ENCODE peak calls at places on chromosomes 5 and 9, in five cellular contexts. V, H, C, T and G are unnamed samples.

GRCh38 chr5:98798371-98798770 is 24.9 kb downstream of the RGMB start:
- DNase-seq in T (no peak), H (no peak), C (no peak), V (no peak), G (peak; percentile 51)

GRCh38 chr5:175718401-175719108 is 60.7 kb downstream of the HRH2 start:
- DNase-seq in V (peak; percentile 57), H (peak; percentile 76), T (peak; percentile 18), C (peak; percentile 16), G (peak; percentile 31)

GRCh38 chr5:125655156-125655555 is 768.1 kb upstream of the GRAMD2B start:
- DNase-seq in H (no peak), V (no peak), T (no peak), C (no peak), G (no peak)

GRCh38 chr5:134541736-134542376 is 16.4 kb downstream of the JADE2 start:
- DNase-seq in H (peak; percentile 81), V (peak; percentile 17), C (no peak), T (no peak), G (peak; percentile 46)

GRCh38 chr9:137366891-137367381 is 56.0 kb downstream of the EXD3 start:
- DNase-seq in V (no peak), C (no peak), T (no peak), H (no peak), G (no peak)

GRCh38 chr9:125137200-125137599 is 6.1 kb downstream of the SCAI start:
- DNase-seq in V (peak; percentile 63), H (no peak), C (no peak), T (no peak), G (peak; percentile 68)

GRCh38 chr5:113447651-113448050 is 12.9 kb upstream of the TSSK1B start:
- DNase-seq in V (peak; percentile 38), C (no peak), H (peak; percentile 23), T (no peak), G (peak; percentile 29)

GRCh38 chr9:122218070-122218884 is 10.5 kb downstream of the LHX6 start:
- DNase-seq in H (peak; percentile 42), C (no peak), T (no peak), V (peak; percentile 53), G (peak; percentile 46)

GRCh38 chr5:33433303-33434255 is 7.2 kb upstream of the TARS1 start:
- DNase-seq in T (no peak), V (no peak), C (no peak), H (no peak), G (peak; percentile 53)

GRCh38 chr5:168822745-168823281 is 243.6 kb upstream of the PANK3 start:
- DNase-seq in C (no peak), T (no peak), H (no peak), V (peak; percentile 68), G (peak; percentile 83)

GRCh38 chr5:91180506-91180905 is 202.6 kb downstream of the ARRDC3 start:
- DNase-seq in V (no peak), H (no peak), T (no peak), C (no peak), G (no peak)

GRCh38 chr5:149043641-149044040 is 19.2 kb downstream of the SH3TC2 start:
- DNase-seq in V (no peak), H (no peak), C (no peak), T (no peak), G (no peak)

GRCh38 chr5:134275822-134276221 is 49.9 kb upstream of the PPP2CA start:
- DNase-seq in C (no peak), V (no peak), T (no peak), H (no peak), G (no peak)

GRCh38 chr9:136831720-136832104 is 10.6 kb upstream of the AJM1 start:
- DNase-seq in V (no peak), H (no peak), T (no peak), C (no peak), G (no peak)

GRCh38 chr9:91896513-91897121 is 53.4 kb downstream of the ROR2 start:
- DNase-seq in V (no peak), C (no peak), H (no peak), T (no peak), G (peak; percentile 32)

GRCh38 chr5:170554566-170555267 is 50.9 kb downstream of the KCNIP1 start:
- DNase-seq in H (no peak), V (no peak), C (no peak), T (no peak), G (no peak)

GRCh38 chr5:104053057-104053666 is 490.6 kb upstream of the NUDT12 start:
- DNase-seq in H (no peak), V (no peak), T (no peak), C (no peak), G (no peak)
- H3K9me2 ChIP-seq in H (peaks cover 7% of the 10 kb centered on the region), V (no peaks in the 10 kb centered on the region), T (no peaks in the 10 kb centered on the region), C (no peaks in the 10 kb centered on the region), G (no peaks in the 10 kb centered on the region)

GRCh38 chr5:17374157-17374556 is 123.9 kb upstream of the TAF11L2 start:
- DNase-seq in C (no peak), H (no peak), V (peak; percentile 96), T (no peak), G (peak; percentile 72)
- H3K9me2 ChIP-seq in C (no peaks in the 10 kb centered on the region), H (no peaks in the 10 kb centered on the region), V (no peaks in the 10 kb centered on the region), T (no peaks in the 10 kb centered on the region), G (no peaks in the 10 kb centered on the region)

DNA sequence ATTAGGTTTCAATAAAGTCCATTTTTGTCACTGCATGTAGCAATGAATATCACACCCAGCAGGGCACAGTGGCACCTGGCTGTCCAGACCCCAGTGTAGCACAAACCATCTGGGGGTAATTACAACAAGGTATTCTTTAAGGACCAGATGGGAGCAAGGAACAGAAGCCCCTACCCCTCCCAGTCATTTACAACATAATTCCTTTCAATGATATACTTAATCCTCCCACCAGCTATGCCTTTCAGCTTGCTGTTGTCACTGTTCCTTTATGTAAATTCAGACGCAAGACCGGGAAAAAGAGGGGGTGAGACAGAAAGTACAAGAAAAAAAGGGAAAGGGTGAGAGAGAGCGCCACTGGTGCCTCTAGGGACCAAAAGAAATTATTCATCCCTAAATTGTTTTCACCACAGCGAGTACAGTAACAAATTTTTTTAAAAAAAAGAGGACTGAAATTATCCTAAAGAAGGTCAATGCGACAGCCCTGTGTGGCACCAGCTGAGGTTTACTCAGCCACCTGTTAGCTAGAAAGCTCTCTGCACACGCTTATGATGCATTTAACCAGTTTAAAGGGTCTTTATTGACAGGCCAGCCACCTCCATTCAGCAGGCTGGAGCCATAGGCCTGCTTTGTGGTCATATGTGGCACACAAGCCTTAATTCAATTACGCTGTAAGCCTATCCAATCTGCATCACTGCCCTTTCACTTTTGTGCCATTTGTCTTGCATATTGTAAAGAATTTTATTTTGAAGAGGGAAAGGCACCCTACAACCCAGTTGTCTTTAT is 210.2 kb upstream of the ISL1 start:
- DNase-seq in T (no peak), C (no peak), V (no peak), H (peak; percentile 53), G (no peak)
- H3K9me2 ChIP-seq in T (no peaks in the 10 kb centered on the region), C (no peaks in the 10 kb centered on the region), V (no peaks in the 10 kb centered on the region), H (no peaks in the 10 kb centered on the region), G (no peaks in the 10 kb centered on the region)

DNA sequence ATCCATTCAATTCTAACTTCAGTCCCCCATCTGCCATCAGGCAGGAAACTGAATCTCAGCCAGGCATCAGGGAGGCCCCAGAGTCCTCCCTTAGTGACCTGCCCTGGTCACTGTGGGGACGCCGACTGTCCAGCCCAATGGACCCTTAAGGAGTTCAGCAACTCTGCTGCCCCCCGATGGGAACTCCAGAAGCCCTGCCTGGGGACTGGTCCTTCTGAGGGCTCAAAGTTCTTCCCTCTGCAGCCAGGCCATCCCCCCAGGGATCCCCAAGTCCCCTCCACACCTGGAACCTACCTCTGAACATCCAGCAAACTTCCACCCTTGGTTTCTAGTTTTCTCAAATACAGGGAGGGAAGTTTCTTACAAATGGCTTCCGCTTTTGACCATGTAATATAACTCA is 76.8 kb downstream of the UBE2QL1 start:
- DNase-seq in V (no peak), H (no peak), C (no peak), T (no peak), G (no peak)
- H3K9me2 ChIP-seq in V (no peaks in the 10 kb centered on the region), H (no peaks in the 10 kb centered on the region), C (no peaks in the 10 kb centered on the region), T (no peaks in the 10 kb centered on the region), G (no peaks in the 10 kb centered on the region)

GRCh38 chr9:134359493-134360179 is 33.4 kb downstream of the RXRA start:
- DNase-seq in C (no peak), V (no peak), T (peak; percentile 82), H (no peak), G (no peak)
- H3K9me2 ChIP-seq in C (no peaks in the 10 kb centered on the region), V (no peaks in the 10 kb centered on the region), T (no peaks in the 10 kb centered on the region), H (no peaks in the 10 kb centered on the region), G (no peaks in the 10 kb centered on the region)

GRCh38 chr5:144002866-144003265 is 167.6 kb downstream of the YIPF5 start:
- DNase-seq in V (no peak), C (no peak), H (no peak), T (no peak), G (no peak)

GRCh38 chr5:144004751-144005150 is 165.7 kb downstream of the YIPF5 start:
- DNase-seq in H (no peak), T (no peak), C (no peak), V (no peak), G (no peak)

GRCh38 chr5:144004146-144004545 is 166.3 kb downstream of the YIPF5 start:
- DNase-seq in C (no peak), T (no peak), V (no peak), H (no peak), G (no peak)

DNA sequence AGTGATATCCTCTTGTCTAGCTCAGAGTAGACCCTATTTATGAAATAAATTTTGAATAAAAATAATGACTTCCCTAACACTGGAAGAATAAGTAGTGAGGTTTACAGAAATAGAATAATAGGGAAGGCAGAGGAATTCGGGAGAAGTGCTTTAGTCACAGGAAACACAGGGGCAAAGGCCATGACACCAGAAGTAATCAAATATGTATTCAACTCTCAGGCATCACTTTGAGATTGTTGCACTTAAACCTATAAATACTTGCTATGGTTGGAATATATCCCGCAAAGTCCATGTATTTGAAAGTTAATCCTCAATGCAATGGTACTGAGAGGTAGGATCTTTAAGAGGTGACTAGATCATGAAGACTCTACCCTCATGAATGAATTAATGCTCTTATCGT is 166.8 kb downstream of the YIPF5 start:
- DNase-seq in V (no peak), H (no peak), C (no peak), T (no peak), G (no peak)
- H3K9me2 ChIP-seq in V (no peaks in the 10 kb centered on the region), H (no peaks in the 10 kb centered on the region), C (no peaks in the 10 kb centered on the region), T (no peaks in the 10 kb centered on the region), G (peaks cover 5% of the 10 kb centered on the region)

DNA sequence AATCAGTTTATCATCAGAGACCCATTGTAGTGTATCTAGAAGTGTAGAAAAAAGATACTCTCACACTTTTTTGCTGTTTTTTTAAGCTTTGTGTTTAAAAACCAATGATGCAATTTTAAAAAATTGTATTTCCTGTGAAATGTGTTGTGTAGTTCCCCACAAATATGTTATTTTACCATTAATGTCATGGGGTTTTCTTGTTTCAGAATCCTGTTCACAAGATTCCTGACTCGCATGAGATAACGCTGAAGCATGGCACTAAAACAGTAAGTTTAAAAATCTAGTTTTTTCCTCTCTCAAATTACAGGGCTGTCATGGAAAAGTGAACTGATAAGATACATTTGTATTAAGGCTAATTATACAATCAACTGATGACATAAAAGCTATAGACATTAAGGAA is 58.6 kb downstream of the WDR70 start:
- DNase-seq in H (no peak), C (no peak), V (no peak), T (no peak), G (peak; percentile 6)
- H3K9me2 ChIP-seq in H (no peaks in the 10 kb centered on the region), C (no peaks in the 10 kb centered on the region), V (no peaks in the 10 kb centered on the region), T (no peaks in the 10 kb centered on the region), G (no peaks in the 10 kb centered on the region)

GRCh38 chr9:108272350-108272899 is 583.4 kb downstream of the ACTL7B start:
- DNase-seq in C (peak; percentile 38), V (peak; percentile 54), H (peak; percentile 60), T (peak; percentile 72), G (peak; percentile 74)
- H3K9me2 ChIP-seq in C (no peaks in the 10 kb centered on the region), V (no peaks in the 10 kb centered on the region), H (peaks cover 8% of the 10 kb centered on the region), T (no peaks in the 10 kb centered on the region), G (no peaks in the 10 kb centered on the region)

GRCh38 chr5:177489119-177489716 is 8.2 kb downstream of the PDLIM7 start:
- DNase-seq in C (no peak), T (no peak), H (peak; percentile 65), V (no peak), G (no peak)
- H3K9me2 ChIP-seq in C (no peaks in the 10 kb centered on the region), T (no peaks in the 10 kb centered on the region), H (no peaks in the 10 kb centered on the region), V (no peaks in the 10 kb centered on the region), G (no peaks in the 10 kb centered on the region)